ENCODE peak calls at places on chromosomes 12 and 14, in nine cellular contexts. B is heart right ventricle; F is GM13976; N is kidney; I is body of pancreas; E is naive thymus-derived CD4-positive, alpha-beta T cell; C is MM.1S; A is NCI-H69; O is posterior cingulate gyrus. J is an unnamed sample.
A peak's percentile ranks its signal among the peaks of the same experiment; 100 is the strongest.

GRCh38 chr14:99177046-99177655 is 94.8 kb downstream of the BCL11B start:
- DNase-seq in I (no peak), F (no peak), B (no peak), C (no peak), A (no peak), E (no peak), O (no peak), N (no peak), J (no peak)

GRCh38 chr12:104462931-104463339 is 6.2 kb downstream of the CHST11 start:
- DNase-seq in B (no peak), A (no peak), C (peak; percentile 78), E (peak; percentile 43), F (peak; percentile 60), N (no peak), O (no peak), I (no peak), J (no peak)

GRCh38 chr12:26120561-26121274 is 4.1 kb downstream of the BHLHE41 start:
- DNase-seq in C (no peak), A (no peak), O (no peak), I (no peak), F (no peak), B (no peak), N (no peak), E (no peak), J (no peak)

GRCh38 chr12:57783861-57784260 is 1.3 kb downstream of the TSFM start:
- DNase-seq in C (no peak), N (no peak), O (no peak), A (no peak), B (no peak), F (no peak), I (no peak), E (no peak), J (no peak)

GRCh38 chr12:7602287-7602686 is 63.4 kb downstream of the APOBEC1 start:
- DNase-seq in N (no peak), E (no peak), A (no peak), I (no peak), O (no peak), C (no peak), F (no peak), B (no peak), J (no peak)

GRCh38 chr12:43579240-43579639 is 27.2 kb upstream of the ADAMTS20 start:
- DNase-seq in E (no peak), C (no peak), I (no peak), B (no peak), O (no peak), A (peak; percentile 54), N (no peak), F (no peak), J (no peak)

GRCh38 chr14:80805136-80805535 is 136.4 kb downstream of the CEP128 start:
- DNase-seq in C (no peak), A (no peak), B (no peak), F (no peak), E (no peak), O (no peak), N (no peak), I (no peak), J (no peak)

GRCh38 chr12:125568306-125568705 is 503.1 kb downstream of the AACS start:
- DNase-seq in E (no peak), N (no peak), F (no peak), I (no peak), B (no peak), O (no peak), C (no peak), A (no peak), J (no peak)

GRCh38 chr12:50174971-50175715 is 8.0 kb upstream of the CERS5 start:
- DNase-seq in B (peak; percentile 52), A (peak; percentile 80), C (peak; percentile 61), E (peak; percentile 64), O (no peak), N (no peak), F (peak; percentile 49), I (no peak), J (no peak)

J was measured in posterior vena cava.